ENCODE peak calls at places on chromosome 4, in nine cellular contexts. P is stimulated activated CD4-positive, alpha-beta T cell treated with anti-CD3 and anti-CD28 coated beads, Interleukin-15, amount 100 ng/mL, for 24 hours; T is activated CD4-positive, CD25-positive, alpha-beta regulatory T cell; W is activated CD4-positive, alpha-beta T cell treated with anti-CD3 and anti-CD28 coated beads, Interleukin-2, amount 10 ng/mL, durations not matched to agents 7 days and 5 days; V is heart left ventricle; H is tibial artery; J is T-helper 9 cell; L is cerebellar nuclear complex; G is GM23248. N is an unnamed sample.

GRCh38 chr4:110484029-110484428 is 8.1 kb downstream of the ENPEP start:
- DNase-seq in P (no peak), T (no peak), V (no peak), G (no peak), H (no peak), J (no peak), W (no peak), L (no peak), N (no peak)

GRCh38 chr4:185219551-185220344 is 10.3 kb downstream of the SNX25 start:
- DNase-seq in G (peak), L (peak), J (no peak), P (no peak), T (no peak), H (no peak), W (no peak), V (no peak), N (no peak)

GRCh38 chr4:183330841-183331240 is 8.6 kb upstream of the CLDN24 start:
- DNase-seq in T (no peak), H (no peak), V (no peak), G (peak), W (no peak), J (no peak), P (no peak), L (no peak), N (no peak)

GRCh38 chr4:55440786-55441185 is 45.0 kb downstream of the TMEM165 start:
- DNase-seq in J (no peak), V (no peak), L (no peak), H (no peak), G (no peak), P (no peak), W (no peak), T (no peak), N (no peak)

GRCh38 chr4:40337081-40337480 is 1.9 kb downstream of the CHRNA9 start:
- DNase-seq in H (no peak), L (no peak), P (no peak), V (no peak), J (no peak), T (no peak), G (no peak), W (no peak), N (no peak)

GRCh38 chr4:143336828-143337599 is at the start of gene GAB1:
- DNase-seq in P (peak), V (peak), L (no peak), T (no peak), W (no peak), J (no peak), H (peak), G (peak), N (peak)

GRCh38 chr4:17726911-17727310 is 54.5 kb downstream of the FAM184B start:
- DNase-seq in P (no peak), T (no peak), H (no peak), W (no peak), G (peak), V (no peak), J (no peak), L (no peak), N (no peak)

GRCh38 chr4:59647011-59647410 is 1553.1 kb upstream of the ADGRL3 start:
- DNase-seq in W (no peak), L (no peak), T (no peak), H (no peak), G (no peak), V (no peak), P (no peak), J (no peak), N (no peak)

GRCh38 chr4:14749910-14750309 is 252.4 kb upstream of the CPEB2 start:
- DNase-seq in G (peak), W (no peak), T (no peak), J (no peak), L (no peak), P (peak), V (peak), H (peak), N (peak)

GRCh38 chr4:181301735-181302380 is 941.3 kb upstream of the TENM3 start:
- DNase-seq in W (peak), T (no peak), P (peak), V (no peak), H (no peak), J (no peak), G (peak), L (no peak), N (no peak)

GRCh38 chr4:139633195-139633594 is 32.4 kb upstream of the MGST2 start:
- DNase-seq in L (no peak), V (no peak), J (no peak), W (no peak), G (no peak), P (no peak), T (no peak), H (no peak), N (no peak)

GRCh38 chr4:19913670-19914069 is 338.0 kb upstream of the SLIT2 start:
- DNase-seq in P (no peak), J (no peak), G (no peak), W (no peak), T (no peak), H (no peak), V (no peak), L (no peak), N (no peak)

GRCh38 chr4:22962186-22962786 is 269.5 kb downstream of the GBA3 start:
- DNase-seq in L (no peak), G (peak), J (no peak), W (no peak), V (no peak), P (no peak), H (no peak), T (no peak), N (no peak)

GRCh38 chr4:126778348-126778747 is 854.4 kb upstream of the INTU start:
- DNase-seq in V (no peak), G (peak), W (no peak), H (no peak), P (no peak), T (no peak), J (no peak), L (no peak), N (no peak)

GRCh38 chr4:69830529-69831269 is 29.2 kb downstream of the SULT1E1 start:
- DNase-seq in V (no peak), T (no peak), L (no peak), J (no peak), G (peak), P (no peak), H (no peak), W (no peak), N (no peak)

GRCh38 chr4:7932333-7932732 is 7.3 kb downstream of the AFAP1 start:
- DNase-seq in H (no peak), P (no peak), W (no peak), J (no peak), T (no peak), G (no peak), L (no peak), V (no peak), N (no peak)

GRCh38 chr4:152843476-152844107 is 63.8 kb downstream of the ARFIP1 start:
- DNase-seq in L (no peak), J (no peak), P (no peak), G (no peak), V (no peak), T (no peak), H (no peak), W (no peak), N (no peak)

GRCh38 chr4:137474711-137475301 is 57.5 kb downstream of the PCDH18 start:
- DNase-seq in H (no peak), T (no peak), W (no peak), P (no peak), G (peak), V (no peak), J (no peak), L (no peak), N (no peak)

GRCh38 chr4:168694669-168695068 is 197.8 kb downstream of the PALLD start:
- DNase-seq in L (no peak), V (no peak), T (no peak), H (no peak), J (no peak), G (peak), P (no peak), W (no peak), N (no peak)

GRCh38 chr4:123093247-123093646 is 170.8 kb upstream of the NUDT6 start:
- DNase-seq in P (no peak), L (no peak), W (no peak), T (no peak), G (no peak), V (no peak), H (no peak), J (no peak), N (no peak)

GRCh38 chr4:106312377-106312776 is 3.6 kb downstream of the TBCK start:
- DNase-seq in H (no peak), P (no peak), J (no peak), W (no peak), G (peak), V (no peak), T (no peak), L (no peak), N (no peak)

GRCh38 chr4:106971586-106971985 is 64.5 kb downstream of the DKK2 start:
- DNase-seq in W (no peak), T (no peak), L (no peak), J (no peak), P (no peak), V (no peak), H (no peak), G (no peak), N (no peak)

GRCh38 chr4:105191621-105192210 is 45.0 kb downstream of the TET2 start:
- DNase-seq in G (peak), L (no peak), H (no peak), J (no peak), T (no peak), W (no peak), V (no peak), P (peak), N (no peak)

GRCh38 chr4:10606483-10607155 is 77.9 kb downstream of the CLNK start:
- DNase-seq in H (no peak), L (no peak), J (no peak), T (no peak), P (no peak), G (no peak), V (no peak), W (no peak), N (no peak)

GRCh38 chr4:41232406-41232805 is 18.1 kb upstream of the APBB2 start:
- DNase-seq in G (no peak), P (no peak), L (no peak), T (no peak), V (no peak), J (no peak), H (no peak), W (no peak), N (no peak)

GRCh38 chr4:47704693-47705325 is 133.1 kb downstream of the CORIN start:
- DNase-seq in H (no peak), J (no peak), L (no peak), G (peak), T (no peak), V (peak), W (peak), P (peak), N (peak)

GRCh38 chr4:102469806-102470205 is 31.4 kb upstream of the NFKB1 start:
- DNase-seq in P (no peak), L (no peak), G (no peak), T (no peak), V (no peak), H (no peak), W (no peak), J (no peak), N (no peak)

GRCh38 chr4:94454405-94454804 is 2.7 kb downstream of the PDLIM5 start:
- DNase-seq in W (no peak), V (no peak), P (no peak), L (no peak), J (no peak), G (peak), T (no peak), H (no peak), N (no peak)

GRCh38 chr4:132502096-132502552 is 647.0 kb upstream of the PCDH10 start:
- DNase-seq in W (no peak), V (no peak), L (no peak), J (no peak), G (no peak), T (no peak), P (no peak), H (no peak), N (no peak)

GRCh38 chr4:90727938-90728337 is 600.7 kb downstream of the CCSER1 start:
- DNase-seq in W (no peak), T (no peak), H (no peak), V (no peak), J (no peak), G (no peak), P (no peak), L (no peak), N (no peak)

GRCh38 chr4:89254847-89255246 is 52.8 kb downstream of the GPRIN3 start:
- DNase-seq in V (no peak), T (peak), J (peak), G (peak), L (no peak), W (peak), H (no peak), P (peak), N (no peak)

GRCh38 chr4:3444351-3445110 is 2.8 kb downstream of the HGFAC start:
- DNase-seq in L (no peak), T (no peak), V (no peak), P (no peak), G (no peak), J (no peak), H (no peak), W (no peak), N (no peak)

N was measured in lung.